ENCODE peak calls at places on chromosomes 7 and 10, in nine cellular contexts. H is epithelial cell of esophagus, R is sigmoid colon, Q is LNCaP clone FGC, D is psoas muscle, O is heart right ventricle, N is fibroblast of villous mesenchyme, A is epithelial cell of proximal tubule, U is BJ. B is an unnamed sample.

GRCh38 chr10:67665491-67665890 is 30.5 kb downstream of the CTNNA3 start:
- DNase-seq in O (peak), N (no peak), D (peak), R (no peak), U (no peak), Q (no peak), A (no peak), H (peak), B (no peak)

GRCh38 chr7:901388-902154 is 25.2 kb downstream of the GET4 start:
- DNase-seq in Q (peak), N (peak), D (peak), H (peak), R (peak), A (peak), O (peak), U (peak), B (peak)

GRCh38 chr7:150973571-150974451 is 4.3 kb downstream of the KCNH2 start:
- DNase-seq in O (no peak), D (no peak), A (no peak), U (no peak), R (no peak), N (no peak), Q (no peak), H (peak), B (no peak)

GRCh38 chr7:96320437-96320836 is 1.5 kb downstream of the SLC25A13 start:
- DNase-seq in R (no peak), Q (no peak), H (no peak), D (no peak), A (no peak), U (no peak), O (no peak), N (no peak), B (no peak)

GRCh38 chr7:88312061-88312663 is 5.5 kb upstream of the STEAP4 start:
- DNase-seq in R (peak), Q (no peak), U (no peak), H (peak), N (peak), A (no peak), D (peak), O (peak), B (peak)

GRCh38 chr7:18087031-18087686 is 59.5 kb upstream of the PRPS1L1 start:
- DNase-seq in H (peak), D (no peak), U (no peak), O (no peak), A (no peak), Q (no peak), R (no peak), N (no peak), B (peak)

GRCh38 chr7:28551311-28551710 is 139.0 kb downstream of the CREB5 start:
- DNase-seq in H (no peak), U (no peak), A (no peak), R (no peak), N (no peak), O (no peak), Q (no peak), D (no peak), B (no peak)

GRCh38 chr10:34557173-34557572 is 257.9 kb downstream of the PARD3 start:
- DNase-seq in N (no peak), O (no peak), Q (no peak), D (no peak), U (no peak), A (no peak), H (no peak), R (no peak), B (no peak)

GRCh38 chr7:36280840-36281812 is 108.5 kb upstream of the ANLN start:
- DNase-seq in H (peak), O (peak), U (no peak), R (peak), Q (no peak), N (peak), A (no peak), D (peak), B (peak)

GRCh38 chr10:14532473-14533251 is 201.9 kb upstream of the FRMD4A start:
- DNase-seq in N (no peak), H (peak), U (no peak), Q (no peak), A (peak), R (no peak), O (no peak), D (no peak), B (peak)

GRCh38 chr7:76409537-76409936 is at the start of gene SSC4D:
- DNase-seq in N (no peak), R (no peak), U (no peak), O (no peak), A (no peak), Q (no peak), D (no peak), H (no peak), B (no peak)

DNA sequence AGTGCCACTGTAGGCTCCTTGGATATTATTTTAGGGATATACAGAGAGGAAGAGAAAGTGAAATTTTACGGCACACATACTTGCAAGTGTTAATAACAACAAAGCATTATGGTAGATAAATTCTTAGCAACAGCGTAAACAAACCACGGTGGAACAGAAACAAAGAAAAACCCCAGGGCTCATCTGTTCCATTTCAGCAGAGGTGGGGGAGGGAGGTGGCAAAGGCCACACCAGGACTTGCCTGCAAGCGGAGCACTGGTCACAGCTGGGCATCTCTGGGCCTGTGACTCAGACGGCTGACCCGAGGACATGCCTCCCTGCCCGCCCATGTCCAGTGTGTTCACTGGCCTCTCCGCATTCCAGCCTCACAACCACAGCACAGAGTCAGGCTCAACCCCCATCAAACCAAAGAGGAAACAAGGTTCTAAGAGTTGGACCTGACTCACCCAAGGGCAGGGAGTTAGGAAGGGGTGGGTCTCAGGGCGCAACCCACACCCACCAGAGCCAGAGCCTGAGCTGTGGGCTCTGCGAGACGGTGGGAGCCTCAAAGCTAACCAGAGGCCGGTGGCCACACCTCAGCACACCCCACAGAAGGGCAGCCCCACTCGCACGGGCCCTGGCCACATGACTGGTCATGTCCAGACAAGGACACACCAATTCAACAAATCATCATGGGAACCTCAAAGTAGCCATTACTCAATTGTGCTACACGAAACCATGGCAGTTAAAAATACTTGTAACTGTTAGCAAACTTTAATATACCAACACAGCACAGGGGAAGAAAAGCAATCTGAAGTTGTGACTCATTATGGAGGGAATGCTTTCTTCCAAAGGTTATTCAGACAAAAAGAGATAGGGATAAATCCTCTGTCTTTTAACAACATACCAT is 10.7 kb downstream of the ESYT2 start:
- DNase-seq in A (peak), H (peak), N (peak), O (peak), D (peak), U (peak), R (peak), Q (peak), B (peak)
- TF ChIP-seq CTCF in A (peak), H (no peak), N (no peak), O (no peak), D (no peak), U (peak), R (no peak), Q (no peak), B (no peak)

GRCh38 chr7:49773082-49773938 is at the start of gene VWC2:
- DNase-seq in A (no peak), D (peak), R (no peak), N (no peak), O (peak), H (peak), Q (no peak), U (no peak), B (no peak)
- H3K4me3 ChIP-seq in A (no peak), D (peak), R (peak), N (no peak), O (peak), H (no peak), Q (no peak), U (no peak), B (no peak)

DNA sequence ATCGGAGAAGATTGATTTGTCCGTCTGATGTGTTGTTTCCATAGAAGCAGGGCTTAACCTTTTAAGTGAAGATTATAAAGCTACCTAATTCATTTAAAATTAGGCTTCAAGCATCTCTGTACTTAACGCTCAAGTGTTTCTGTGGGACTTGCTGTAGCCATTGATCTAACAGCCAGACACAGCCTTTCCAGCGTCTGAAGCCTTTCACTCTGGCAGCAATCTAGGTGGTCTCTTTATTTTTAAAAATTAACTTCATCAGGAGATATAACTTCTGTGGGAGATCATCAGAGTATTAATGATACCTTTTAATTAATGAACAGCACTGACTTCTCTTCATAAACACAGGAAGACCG is 88.1 kb downstream of the BEND7 start:
- DNase-seq in A (no peak), Q (no peak), O (no peak), R (no peak), U (no peak), D (no peak), N (no peak), H (no peak), B (no peak)
- TF ChIP-seq CTCF in A (no peak), Q (no peak), O (no peak), R (no peak), U (no peak), D (no peak), N (no peak), H (no peak), B (no peak)

GRCh38 chr7:64876792-64877713 is 26.0 kb upstream of the ZNF273 start:
- DNase-seq in Q (peak), N (peak), D (peak), R (peak), O (peak), H (peak), A (no peak), U (no peak), B (peak)
- H3K4me3 ChIP-seq in Q (peak), N (peak), D (peak), R (peak), O (peak), H (peak), A (peak), U (peak), B (no peak)

GRCh38 chr10:59290448-59290847 is 71.9 kb downstream of the FAM13C start:
- DNase-seq in Q (no peak), U (no peak), A (no peak), N (no peak), H (peak), D (no peak), O (no peak), R (no peak), B (peak)
- TF ChIP-seq CTCF in Q (no peak), U (peak), A (peak), N (no peak), H (peak), D (no peak), O (no peak), R (no peak), B (no peak)